ENCODE peak calls at places on chromosomes 16 and 17, in ten cellular contexts. K is heart right ventricle, H is tibial artery, Z is fibroblast of the aortic adventitia, T is AG10803, V is cardiac muscle cell, Y is cardiac fibroblast, Q is nephron progenitor cell, A is heart left ventricle, D is WTC11. J is an unnamed sample.
A peak's percentile ranks its signal among the peaks of the same experiment; 100 is the strongest.

GRCh38 chr17:80601146-80601545 is 56.5 kb downstream of the RPTOR start:
- DNase-seq in T (no peak), K (no peak), Y (no peak), Z (no peak), V (no peak), D (no peak), Q (no peak), H (no peak), A (no peak), J (no peak)

GRCh38 chr17:36001862-36002603 is 680 bp upstream of the CCL15 start:
- DNase-seq in H (no peak), A (no peak), K (no peak), Z (no peak), Q (no peak), T (no peak), V (peak; percentile 37), D (no peak), Y (no peak), J (no peak)

GRCh38 chr17:39791296-39791992 is 53.7 kb downstream of the GRB7 start:
- DNase-seq in Q (no peak), Z (no peak), T (no peak), V (no peak), K (no peak), A (no peak), D (no peak), H (no peak), Y (no peak), J (no peak)

GRCh38 chr16:89407282-89407924 is 83.0 kb downstream of the ANKRD11 start:
- DNase-seq in Z (no peak), T (no peak), A (no peak), K (no peak), Y (no peak), D (no peak), V (no peak), H (no peak), Q (no peak), J (no peak)

GRCh38 chr16:78742501-78743283 is 643.2 kb downstream of the WWOX start:
- DNase-seq in D (no peak), Z (no peak), T (no peak), A (peak; percentile 33), Y (no peak), V (no peak), H (peak; percentile 42), K (no peak), Q (no peak), J (no peak)

GRCh38 chr17:40316571-40317344 is 7.8 kb downstream of the RARA start:
- DNase-seq in A (peak; percentile 87), Q (peak; percentile 70), T (peak; percentile 87), V (peak; percentile 82), K (peak; percentile 81), Y (peak; percentile 85), H (no peak), D (peak; percentile 69), Z (peak; percentile 70), J (peak; percentile 86)

GRCh38 chr16:31202402-31203385 is at the start of gene PYCARD:
- DNase-seq in D (peak; percentile 57), Y (peak; percentile 43), T (peak; percentile 32), A (peak; percentile 83), Z (no peak), Q (peak; percentile 63), V (peak; percentile 43), K (peak; percentile 50), H (peak; percentile 57), J (peak; percentile 57)

GRCh38 chr17:64355536-64356303 is 34.9 kb downstream of the PECAM1 start:
- DNase-seq in T (peak; percentile 73), Q (no peak), A (no peak), K (no peak), Z (peak; percentile 61), V (no peak), H (no peak), D (no peak), Y (peak; percentile 87), J (peak; percentile 29)

GRCh38 chr17:4204676-4205075 is 59.1 kb downstream of the ANKFY1 start:
- DNase-seq in V (no peak), A (no peak), D (no peak), H (peak; percentile 76), Y (peak; percentile 98), Q (no peak), T (peak; percentile 99), Z (peak; percentile 99), K (no peak), J (no peak)

GRCh38 chr17:50467114-50467854 is 1.4 kb downstream of the CHAD start:
- DNase-seq in D (no peak), H (no peak), A (no peak), Y (no peak), K (no peak), T (no peak), Q (no peak), V (no peak), Z (no peak), J (no peak)

GRCh38 chr17:20010886-20011402 is 1.8 kb downstream of the SPECC1 start:
- DNase-seq in V (no peak), D (no peak), Y (no peak), T (no peak), K (no peak), Q (no peak), Z (no peak), H (no peak), A (no peak), J (no peak)

GRCh38 chr17:20009302-20010098 is at the start of gene SPECC1:
- DNase-seq in Q (peak; percentile 93), A (peak; percentile 85), V (peak; percentile 85), K (peak; percentile 74), H (peak; percentile 84), T (peak; percentile 38), Y (peak; percentile 55), Z (peak; percentile 47), D (peak; percentile 95), J (peak; percentile 60)

GRCh38 chr17:20009052-20009301 is 182 bp upstream of the SPECC1 start:
- DNase-seq in Y (no peak), D (no peak), V (no peak), Q (no peak), A (no peak), K (no peak), H (no peak), T (no peak), Z (peak; percentile 38), J (no peak)

GRCh38 chr17:20008242-20009051 is 712 bp upstream of the SPECC1 start:
- DNase-seq in T (no peak), K (peak; percentile 23), Z (no peak), V (peak; percentile 26), Y (no peak), Q (peak; percentile 56), H (no peak), A (peak; percentile 45), D (peak; percentile 54), J (no peak)

DNA sequence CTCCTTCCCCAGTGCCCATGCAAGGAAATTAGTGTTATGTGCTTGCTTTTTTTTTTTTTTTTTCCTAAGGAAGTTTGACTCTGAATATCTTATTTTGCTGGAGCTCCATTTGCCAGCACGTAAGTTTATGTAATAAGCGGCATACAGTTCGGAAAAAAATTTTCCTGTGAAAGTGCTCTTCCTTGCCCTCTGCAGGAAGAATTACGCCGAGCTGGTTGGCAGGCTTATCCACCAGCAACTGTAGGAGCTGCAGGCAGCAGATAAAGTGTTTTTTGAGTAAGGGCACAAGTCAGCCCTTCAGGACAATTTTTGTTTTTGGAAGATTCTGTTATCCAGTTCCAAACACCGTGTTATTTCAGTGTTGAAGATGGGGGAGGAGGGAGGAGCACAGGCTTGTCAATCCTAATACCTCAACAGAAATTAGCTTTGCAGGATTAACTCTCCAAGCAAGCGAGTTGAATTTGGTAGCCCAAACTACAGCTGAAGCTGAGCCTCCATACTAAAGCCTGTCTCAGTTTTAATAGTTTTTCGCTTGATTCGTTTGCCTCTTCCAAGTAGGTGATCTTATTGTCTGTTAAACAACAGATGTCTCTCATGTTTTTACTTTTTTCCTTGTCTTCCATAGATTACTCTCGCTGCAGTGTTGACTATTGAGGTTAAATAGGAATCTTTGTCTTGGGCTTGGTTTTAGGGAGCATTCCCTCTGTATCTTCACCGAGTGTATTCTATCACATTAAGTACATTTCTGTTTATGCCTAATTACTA is 1.1 kb downstream of the SPECC1 start:
- DNase-seq in A (peak; percentile 45), V (peak; percentile 53), K (peak; percentile 32), T (peak; percentile 66), H (peak; percentile 52), Q (no peak), Z (peak; percentile 70), D (peak; percentile 28), Y (peak; percentile 66), J (no peak)
- TF ChIP-seq CTCF in A (peak; percentile 25), V (peak; percentile 61), K (no peak), T (peak; percentile 64), H (peak; percentile 56), Q (no peak), Z (peak; percentile 69), D (no peak), Y (peak; percentile 59), J (no peak)

DNA sequence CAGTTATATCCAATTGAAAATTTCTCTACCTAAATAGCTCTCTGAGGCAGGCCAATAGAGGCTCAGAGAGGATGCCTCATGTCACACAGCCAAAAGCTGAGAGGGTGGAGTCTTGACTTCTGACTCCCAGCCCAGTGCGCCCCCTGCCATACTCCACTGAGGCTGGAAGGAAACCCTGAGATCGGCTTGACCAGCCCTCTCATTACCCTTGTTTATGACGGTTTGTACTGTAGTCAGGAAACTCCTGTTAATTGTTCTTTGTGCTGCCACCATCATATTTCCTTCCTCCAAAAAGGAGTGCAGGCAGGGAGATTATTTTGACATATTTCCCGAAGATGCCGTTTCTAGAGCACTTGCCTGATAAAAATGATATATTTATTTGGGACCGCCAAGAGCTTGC is 107.9 kb downstream of the AIPL1 start:
- DNase-seq in H (no peak), A (peak; percentile 63), V (no peak), Y (no peak), K (peak; percentile 76), Z (no peak), T (no peak), Q (no peak), D (peak; percentile 37), J (no peak)
- TF ChIP-seq CTCF in H (no peak), A (no peak), V (no peak), Y (no peak), K (no peak), Z (no peak), T (no peak), Q (no peak), D (no peak), J (no peak)

DNA sequence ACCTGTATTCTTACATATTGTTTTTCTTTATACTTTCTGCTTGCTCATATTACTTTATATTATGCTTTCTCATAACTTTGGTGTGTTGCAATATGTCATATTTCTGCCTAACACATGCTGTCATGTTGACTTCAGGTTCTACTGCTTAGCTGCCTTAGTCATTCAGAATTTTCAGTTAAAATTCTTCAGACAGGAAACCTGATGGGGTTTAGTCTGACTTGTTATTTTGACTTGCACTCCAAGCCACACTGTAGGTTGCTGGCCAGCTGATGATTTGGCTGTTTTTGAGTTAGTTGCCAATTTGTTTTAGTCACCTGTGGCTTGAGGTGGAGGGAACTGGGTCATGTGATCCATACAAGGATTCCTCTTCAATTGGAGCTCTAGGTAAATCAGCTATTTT is 315.4 kb downstream of the MAP2K6 start:
- DNase-seq in A (no peak), V (no peak), Z (no peak), K (no peak), H (no peak), D (no peak), Q (no peak), Y (peak; percentile 84), T (peak; percentile 59), J (no peak)
- TF ChIP-seq CTCF in A (no peak), V (no peak), Z (no peak), K (no peak), H (no peak), D (no peak), Q (no peak), Y (no peak), T (no peak), J (no peak)

DNA sequence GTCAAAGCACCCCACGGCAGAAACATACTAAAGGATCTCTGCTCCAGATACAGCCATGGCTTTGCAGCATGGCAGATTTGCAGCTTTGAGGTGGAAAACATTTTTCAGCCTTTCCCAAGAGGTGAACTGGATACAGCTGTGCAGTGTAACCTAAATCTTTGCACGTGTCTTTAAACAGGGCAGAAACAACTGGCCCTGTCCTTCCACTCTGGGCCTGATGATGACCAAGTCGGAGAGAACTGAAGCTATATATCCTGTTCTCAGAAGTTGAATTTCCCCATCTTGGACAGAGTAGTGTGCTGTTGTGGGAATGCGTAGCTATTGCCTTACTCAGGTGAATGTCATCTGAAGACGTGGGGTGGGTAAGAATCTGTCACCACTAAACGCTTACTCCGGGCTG is 19.5 kb downstream of the RBFOX1 start:
- DNase-seq in A (no peak), H (no peak), Y (no peak), Q (no peak), T (no peak), K (no peak), D (no peak), V (no peak), Z (no peak), J (no peak)
- TF ChIP-seq CTCF in A (no peak), H (no peak), Y (no peak), Q (no peak), T (no peak), K (no peak), D (no peak), V (no peak), Z (no peak), J (no peak)

J was measured in RWPE2.